ENCODE peak calls at places on chromosomes 13 and 19, in eight cellular contexts. D, H, E, W, F, Z, U and V are unnamed samples. For H3K36me3, the result is how much of the 10 kb centered on the place peaks cover.

GRCh38 chr13:46721054-46721453 is 75.9 kb downstream of the ESD start:
- DNase-seq in D (peak), H (no peak), E (no peak), W (no peak), F (peak), Z (no peak), U (no peak), V (peak)

GRCh38 chr19:44585371-44586141 is 27.8 kb upstream of the IGSF23 start:
- DNase-seq in D (no peak), H (no peak), E (no peak), W (no peak), F (no peak), Z (no peak), U (no peak), V (peak)

GRCh38 chr13:27035892-27036235 is 135.7 kb downstream of the USP12 start:
- DNase-seq in D (no peak), H (no peak), E (no peak), W (no peak), F (no peak), Z (no peak), U (no peak), V (no peak)

GRCh38 chr13:30743319-30744055 is 8.1 kb downstream of the ALOX5AP start:
- DNase-seq in D (no peak), H (no peak), E (no peak), W (no peak), F (no peak), Z (no peak), U (no peak), V (peak)

GRCh38 chr19:34150558-34150957 is 21.7 kb upstream of the LSM14A start:
- DNase-seq in D (no peak), H (no peak), E (no peak), W (no peak), F (no peak), Z (no peak), U (no peak), V (no peak)

GRCh38 chr13:77230560-77230959 is 96.3 kb downstream of the MYCBP2 start:
- DNase-seq in D (no peak), H (no peak), E (no peak), W (no peak), F (no peak), Z (no peak), U (no peak), V (no peak)

GRCh38 chr19:30228726-30229523 is 143.3 kb upstream of the ZNF536 start:
- DNase-seq in D (no peak), H (no peak), E (no peak), W (peak), F (no peak), Z (no peak), U (no peak), V (no peak)

GRCh38 chr19:19628499-19629134 is 597 bp upstream of the LPAR2 start:
- DNase-seq in D (peak), H (peak), E (no peak), W (peak), F (no peak), Z (no peak), U (peak), V (peak)

GRCh38 chr13:111429064-111429558 is 108.7 kb downstream of the TEX29 start:
- DNase-seq in D (peak), H (peak), E (no peak), W (peak), F (no peak), Z (no peak), U (no peak), V (peak)

GRCh38 chr13:36839981-36840380 is 21.0 kb downstream of the RFXAP start:
- DNase-seq in D (no peak), H (no peak), E (no peak), W (no peak), F (no peak), Z (no peak), U (no peak), V (no peak)

GRCh38 chr13:44231786-44232516 is 141.7 kb upstream of the SERP2 start:
- DNase-seq in D (no peak), H (peak), E (no peak), W (peak), F (peak), Z (no peak), U (peak), V (peak)

GRCh38 chr13:40148742-40149141 is 493.3 kb downstream of the COG6 start:
- DNase-seq in D (no peak), H (no peak), E (no peak), W (no peak), F (no peak), Z (no peak), U (no peak), V (no peak)

GRCh38 chr13:113741101-113741731 is 17.8 kb upstream of the TMEM255B start:
- DNase-seq in D (no peak), H (no peak), E (no peak), W (no peak), F (no peak), Z (no peak), U (no peak), V (no peak)

GRCh38 chr13:30157616-30157993 is 149.7 kb downstream of the KATNAL1 start:
- DNase-seq in D (no peak), H (no peak), E (peak), W (no peak), F (no peak), Z (no peak), U (no peak), V (no peak)

GRCh38 chr19:5821521-5822180 is 16.8 kb downstream of the NRTN start:
- DNase-seq in D (no peak), H (no peak), E (no peak), W (no peak), F (no peak), Z (no peak), U (no peak), V (no peak)

GRCh38 chr19:5824791-5825577 is 14.5 kb downstream of the FUT6 start:
- DNase-seq in D (no peak), H (no peak), E (no peak), W (no peak), F (no peak), Z (no peak), U (no peak), V (no peak)

GRCh38 chr19:5823579-5824281 is 15.8 kb downstream of the FUT6 start:
- DNase-seq in D (no peak), H (no peak), E (no peak), W (peak), F (no peak), Z (no peak), U (no peak), V (peak)

GRCh38 chr19:5820785-5821184 is 15.9 kb downstream of the NRTN start:
- DNase-seq in D (no peak), H (no peak), E (no peak), W (no peak), F (no peak), Z (no peak), U (no peak), V (no peak)

GRCh38 chr19:5822181-5822844 is 17.2 kb downstream of the FUT6 start:
- DNase-seq in D (no peak), H (peak), E (no peak), W (no peak), F (no peak), Z (no peak), U (no peak), V (no peak)
- H3K36me3 ChIP-seq in D (under half), H (under half), E (under half), W (under half), F (under half), Z (under half), U (under half), V (under half)

GRCh38 chr13:48163066-48163465 is 68.2 kb upstream of the MED4 start:
- DNase-seq in D (no peak), H (no peak), E (no peak), W (no peak), F (no peak), Z (no peak), U (no peak), V (no peak)

GRCh38 chr13:48161530-48162179 is 66.8 kb upstream of the MED4 start:
- DNase-seq in D (no peak), H (no peak), E (no peak), W (no peak), F (peak), Z (peak), U (no peak), V (no peak)

GRCh38 chr13:48159436-48160225 is 64.7 kb upstream of the MED4 start:
- DNase-seq in D (no peak), H (no peak), E (no peak), W (no peak), F (no peak), Z (no peak), U (no peak), V (no peak)

GRCh38 chr13:48160879-48161278 is 66.0 kb upstream of the MED4 start:
- DNase-seq in D (no peak), H (no peak), E (no peak), W (no peak), F (peak), Z (no peak), U (no peak), V (no peak)

DNA sequence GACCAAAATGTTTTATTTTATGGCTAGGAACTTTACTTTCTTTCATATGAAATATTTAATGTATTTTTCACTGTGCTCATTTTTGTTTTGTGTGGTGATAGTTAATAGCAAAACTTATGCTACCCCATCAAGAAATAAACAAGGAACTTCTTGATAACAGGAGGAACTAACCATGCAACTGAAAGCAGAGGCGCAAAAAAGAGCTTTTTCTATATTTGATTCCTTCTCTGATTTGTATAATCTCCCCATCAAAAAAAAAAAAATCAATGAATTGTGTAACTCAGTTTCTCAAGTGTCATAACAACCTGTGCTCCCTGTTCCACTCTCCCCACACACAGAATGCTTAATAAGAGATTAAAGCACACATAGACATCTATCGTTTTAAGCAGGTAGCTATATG is 67.3 kb upstream of the MED4 start:
- DNase-seq in D (no peak), H (no peak), E (no peak), W (no peak), F (no peak), Z (no peak), U (no peak), V (no peak)
- H3K36me3 ChIP-seq in D (under half), H (under half), E (under half), W (under half), F (under half), Z (under half), U (under half), V (under half)

GRCh38 chr13:74289130-74289529 is 154.9 kb upstream of the KLF12 start:
- DNase-seq in D (no peak), H (no peak), E (no peak), W (no peak), F (no peak), Z (no peak), U (no peak), V (no peak)
- H3K36me3 ChIP-seq in D (under half), H (under half), E (under half), W (under half), F (under half), Z (under half), U (under half), V (under half)

GRCh38 chr13:28282451-28282850 is 144.1 kb downstream of the PAN3 start:
- DNase-seq in D (no peak), H (no peak), E (peak), W (no peak), F (no peak), Z (no peak), U (no peak), V (no peak)

GRCh38 chr13:28286263-28286662 is 147.9 kb downstream of the PAN3 start:
- DNase-seq in D (no peak), H (no peak), E (peak), W (no peak), F (no peak), Z (no peak), U (no peak), V (no peak)

GRCh38 chr13:28283600-28283999 is 145.3 kb downstream of the PAN3 start:
- DNase-seq in D (no peak), H (no peak), E (no peak), W (no peak), F (no peak), Z (no peak), U (no peak), V (no peak)
- H3K36me3 ChIP-seq in D (under half), H (under half), E (under half), W (under half), F (half or more), Z (under half), U (under half), V (under half)

DNA sequence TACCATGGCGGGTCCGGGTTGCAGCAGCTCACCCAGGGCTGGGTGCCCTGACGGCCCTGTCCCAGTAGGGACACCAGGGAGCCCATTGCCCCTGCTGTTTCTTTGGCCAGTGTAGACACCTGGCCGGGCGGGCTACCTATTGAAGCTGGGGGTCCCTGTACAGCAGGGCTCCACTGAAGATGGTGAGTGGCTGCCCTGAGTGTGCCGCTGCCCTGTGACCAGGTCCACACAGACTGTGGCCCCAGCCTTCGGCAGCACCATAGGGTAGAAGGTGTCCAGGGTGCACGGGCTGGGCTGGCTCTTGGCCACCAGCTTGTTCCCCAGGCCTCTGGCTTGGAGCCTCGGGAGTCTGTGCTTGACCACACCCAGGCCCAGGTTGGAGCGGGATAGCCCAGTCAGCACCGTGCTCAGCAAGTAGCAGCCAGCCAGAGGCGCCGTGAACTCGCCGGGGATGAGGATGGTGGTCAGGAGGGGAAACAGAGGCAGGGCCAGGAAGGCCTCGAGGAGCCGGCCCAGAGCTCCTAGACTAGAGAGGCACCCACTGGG is 25.4 kb upstream of the NPAS1 start:
- DNase-seq in D (no peak), H (no peak), E (no peak), W (no peak), F (no peak), Z (no peak), U (peak), V (no peak)
- H3K36me3 ChIP-seq in D (under half), H (under half), E (under half), W (under half), F (under half), Z (under half), U (under half), V (under half)

GRCh38 chr19:51948979-51949378 is 21.7 kb downstream of the ZNF613 start:
- DNase-seq in D (no peak), H (no peak), E (no peak), W (no peak), F (no peak), Z (no peak), U (no peak), V (no peak)

GRCh38 chr19:51946602-51947001 is 19.3 kb downstream of the ZNF613 start:
- DNase-seq in D (no peak), H (no peak), E (no peak), W (no peak), F (no peak), Z (no peak), U (no peak), V (no peak)

DNA sequence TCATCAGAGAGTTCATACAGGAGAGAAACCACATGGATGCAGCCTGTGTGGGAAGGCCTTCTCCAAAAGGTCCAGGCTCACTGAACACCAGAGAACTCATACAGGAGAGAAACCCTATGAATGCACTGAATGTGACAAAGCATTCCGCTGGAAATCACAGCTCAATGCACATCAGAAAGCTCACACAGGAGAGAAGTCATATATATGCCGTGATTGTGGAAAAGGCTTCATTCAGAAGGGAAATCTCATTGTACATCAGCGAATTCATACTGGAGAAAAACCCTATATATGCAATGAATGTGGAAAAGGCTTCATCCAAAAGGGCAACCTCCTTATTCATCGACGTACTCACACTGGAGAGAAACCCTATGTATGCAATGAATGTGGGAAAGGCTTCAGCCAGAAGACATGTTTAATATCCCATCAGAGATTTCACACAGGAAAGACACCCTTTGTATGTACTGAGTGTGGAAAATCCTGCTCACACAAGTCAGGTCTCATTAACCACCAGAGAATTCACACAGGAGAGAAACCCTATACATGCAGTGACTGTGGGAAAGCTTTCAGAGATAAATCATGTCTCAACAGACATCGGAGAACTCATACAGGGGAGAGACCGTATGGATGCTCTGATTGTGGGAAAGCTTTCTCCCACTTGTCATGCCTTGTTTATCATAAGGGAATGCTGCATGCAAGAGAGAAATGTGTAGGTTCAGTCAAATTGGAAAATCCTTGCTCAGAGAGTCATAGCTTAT is 17.7 kb downstream of the ZNF613 start:
- DNase-seq in D (no peak), H (no peak), E (no peak), W (no peak), F (no peak), Z (no peak), U (no peak), V (no peak)
- H3K36me3 ChIP-seq in D (under half), H (under half), E (under half), W (half or more), F (half or more), Z (half or more), U (under half), V (under half)

DNA sequence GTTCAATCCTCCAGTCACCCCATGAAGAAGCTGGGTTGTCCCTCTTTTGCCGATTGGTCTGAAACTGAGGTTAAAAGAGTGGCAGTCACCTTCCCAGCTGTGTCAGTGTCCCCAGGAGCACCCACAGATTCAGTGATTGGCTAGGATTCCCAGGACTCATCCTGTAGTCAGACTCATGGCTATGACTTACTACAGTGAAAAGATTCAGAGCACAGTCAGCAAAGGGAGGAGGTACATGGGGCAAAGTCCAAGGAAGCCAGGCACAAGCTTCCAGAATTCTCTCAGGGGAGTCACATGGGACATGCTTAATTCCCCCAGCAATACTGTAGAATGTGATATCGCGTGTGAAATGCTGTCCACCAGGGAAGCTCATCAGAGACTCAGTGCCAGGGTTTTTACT is 14.2 kb downstream of the ZNF473 start:
- DNase-seq in D (no peak), H (no peak), E (no peak), W (no peak), F (no peak), Z (no peak), U (no peak), V (peak)
- H3K36me3 ChIP-seq in D (half or more), H (under half), E (under half), W (half or more), F (half or more), Z (half or more), U (under half), V (under half)

GRCh38 chr19:38944981-38945506 is 14.3 kb downstream of the MRPS12 start:
- DNase-seq in D (no peak), H (no peak), E (no peak), W (peak), F (no peak), Z (no peak), U (no peak), V (no peak)
- H3K36me3 ChIP-seq in D (under half), H (under half), E (under half), W (under half), F (under half), Z (under half), U (under half), V (under half)